ENCODE peak calls at places on chromosomes 6 and 20, in eight cellular contexts. Z, D, X, R, S, Q, F and Y are unnamed samples.

GRCh38 chr6:39614393-39614792 is 110.8 kb downstream of the KIF6 start:
- DNase-seq in Q (no peak), X (no peak), R (no peak), F (no peak), Z (no peak), D (no peak), S (no peak), Y (no peak)

GRCh38 chr6:36334832-36335459 is 1.7 kb downstream of the BNIP5 start:
- DNase-seq in Q (no peak), S (no peak), F (no peak), X (no peak), Z (no peak), R (no peak), D (no peak), Y (no peak)

GRCh38 chr6:19697744-19698290 is 139.4 kb upstream of the ID4 start:
- DNase-seq in F (no peak), X (no peak), S (no peak), D (no peak), Q (no peak), R (no peak), Z (no peak), Y (no peak)

GRCh38 chr6:139250296-139251274 is 41.2 kb downstream of the TXLNB start:
- DNase-seq in F (peak), Z (peak), D (peak), R (peak), X (peak), S (peak), Q (no peak), Y (peak)

GRCh38 chr6:136643850-136644596 is 93.8 kb upstream of the MAP7 start:
- DNase-seq in R (peak), Q (peak), F (peak), X (peak), D (peak), Z (peak), S (peak), Y (peak)

GRCh38 chr6:165183496-165184140 is 125.8 kb downstream of the C6orf118 start:
- DNase-seq in F (no peak), R (no peak), Z (no peak), Q (no peak), S (no peak), X (no peak), D (no peak), Y (no peak)

GRCh38 chr6:80186082-80186481 is 79.6 kb downstream of the BCKDHB start:
- DNase-seq in S (no peak), D (no peak), X (no peak), F (no peak), Z (no peak), Q (no peak), R (no peak), Y (no peak)

GRCh38 chr6:29753309-29753644 is 30.0 kb downstream of the HLA-F start:
- DNase-seq in F (no peak), S (no peak), Q (no peak), D (no peak), Z (no peak), X (no peak), R (no peak), Y (no peak)

GRCh38 chr6:11535801-11536230 is 1.7 kb upstream of the TMEM170B start:
- DNase-seq in F (no peak), Q (peak), S (no peak), D (peak), R (no peak), X (peak), Z (no peak), Y (no peak)

GRCh38 chr6:11537229-11538048 is at the start of gene TMEM170B:
- DNase-seq in R (peak), D (peak), Q (peak), S (peak), X (peak), Z (peak), F (peak), Y (peak)

GRCh38 chr6:11538799-11539468 is 1.4 kb downstream of the TMEM170B start:
- DNase-seq in Q (no peak), Z (no peak), S (no peak), F (no peak), R (no peak), X (no peak), D (no peak), Y (no peak)

GRCh38 chr6:11536795-11537194 is 754 bp upstream of the TMEM170B start:
- DNase-seq in D (peak), Q (no peak), S (no peak), X (no peak), Z (no peak), F (peak), R (no peak), Y (no peak)

DNA sequence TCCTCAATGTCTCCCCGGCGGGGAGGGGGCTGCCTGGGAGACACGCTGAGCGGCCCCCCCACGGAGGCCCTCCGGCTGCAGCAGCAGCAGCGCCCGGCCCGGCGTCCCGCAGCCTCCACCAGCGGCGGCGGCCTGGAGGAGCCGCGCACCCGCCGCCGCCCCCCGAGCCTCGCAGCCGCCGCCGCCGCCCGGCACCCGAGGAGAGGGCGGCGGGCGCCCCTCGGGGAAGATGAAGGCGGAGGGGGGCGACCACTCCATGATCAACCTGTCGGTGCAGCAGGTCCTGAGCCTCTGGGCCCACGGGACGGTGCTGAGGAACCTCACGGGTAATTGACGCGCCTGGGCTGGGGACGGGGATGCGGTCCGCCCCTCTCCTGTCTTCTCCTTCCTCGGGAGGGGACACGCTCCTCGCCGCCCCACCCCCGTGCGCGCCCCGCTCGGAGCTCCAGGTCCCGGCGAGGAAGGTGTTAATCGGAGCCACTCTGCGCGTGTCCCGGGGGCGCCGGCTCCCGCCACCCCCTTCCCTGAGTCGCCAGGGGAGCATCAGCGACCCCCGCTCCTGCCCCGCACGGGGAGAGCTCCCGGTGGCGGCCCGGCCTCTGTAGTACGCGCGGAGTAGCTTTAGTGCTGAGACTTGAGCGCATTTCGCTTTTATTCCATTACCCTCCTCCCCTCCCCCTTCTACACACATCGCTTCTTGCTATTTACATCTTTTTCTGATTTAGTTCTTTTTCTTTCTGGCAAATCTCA is 675 bp downstream of the TMEM170B start:
- DNase-seq in F (peak), Q (peak), S (peak), D (peak), R (no peak), Z (peak), X (no peak), Y (no peak)
- H3K27ac ChIP-seq in F (peak), Q (peak), S (peak), D (no peak), R (peak), Z (peak), X (no peak), Y (peak)

GRCh38 chr6:44135173-44135748 is 7.9 kb downstream of the TMEM63B start:
- DNase-seq in S (no peak), D (no peak), X (no peak), F (no peak), Z (no peak), R (no peak), Q (no peak), Y (no peak)
- H3K27ac ChIP-seq in S (no peak), D (peak), X (peak), F (no peak), Z (no peak), R (peak), Q (no peak), Y (no peak)

DNA sequence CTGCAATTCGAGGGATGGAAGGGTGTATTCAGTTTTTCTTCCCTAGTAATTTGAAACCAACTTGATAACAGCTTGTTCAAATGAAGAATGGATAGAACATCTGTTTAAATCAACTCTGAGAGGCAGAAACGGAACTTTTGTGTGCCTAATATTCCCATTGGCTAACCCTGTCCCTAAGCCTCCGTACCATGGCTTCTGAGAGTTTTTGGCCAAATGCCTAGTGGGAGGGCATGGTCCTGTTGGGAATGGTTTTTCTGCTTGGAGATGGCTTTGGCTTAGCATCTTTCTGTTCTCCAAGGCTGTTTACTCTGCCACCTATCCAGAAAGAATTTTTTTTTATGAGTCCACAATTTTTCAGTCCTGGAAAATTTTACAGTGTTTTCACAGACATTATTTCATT is 126.7 kb upstream of the MLIP start:
- DNase-seq in D (no peak), Z (no peak), F (no peak), R (no peak), S (no peak), Q (no peak), X (no peak), Y (no peak)
- H3K27ac ChIP-seq in D (no peak), Z (no peak), F (no peak), R (no peak), S (no peak), Q (no peak), X (no peak), Y (no peak)

GRCh38 chr6:16128759-16129622 is at the start of gene MYLIP:
- DNase-seq in R (peak), X (peak), D (peak), S (peak), Q (peak), Z (peak), F (peak), Y (peak)

GRCh38 chr6:16132909-16133308 is 4.0 kb downstream of the MYLIP start:
- DNase-seq in X (no peak), Q (no peak), S (no peak), F (no peak), D (no peak), Z (no peak), R (no peak), Y (no peak)

GRCh38 chr6:16130932-16131387 is 2.1 kb downstream of the MYLIP start:
- DNase-seq in Q (peak), F (peak), Z (no peak), R (no peak), X (peak), D (peak), S (no peak), Y (no peak)

GRCh38 chr6:16129623-16130243 is 847 bp downstream of the MYLIP start:
- DNase-seq in S (peak), D (peak), Q (no peak), R (no peak), Z (no peak), F (no peak), X (peak), Y (peak)

GRCh38 chr6:16130437-16130891 is 1.6 kb downstream of the MYLIP start:
- DNase-seq in F (no peak), S (no peak), D (peak), Z (no peak), X (peak), R (no peak), Q (no peak), Y (no peak)
- H3K27ac ChIP-seq in F (peak), S (peak), D (peak), Z (peak), X (no peak), R (peak), Q (peak), Y (peak)

GRCh38 chr6:151279891-151280290 is 40.1 kb downstream of the AKAP12 start:
- DNase-seq in F (no peak), R (no peak), D (no peak), Z (no peak), X (no peak), S (no peak), Q (no peak), Y (no peak)

GRCh38 chr6:151285121-151285520 is 45.4 kb downstream of the AKAP12 start:
- DNase-seq in Z (no peak), R (no peak), Q (no peak), X (no peak), F (no peak), D (no peak), S (no peak), Y (no peak)

GRCh38 chr6:151284431-151285060 is 44.8 kb downstream of the AKAP12 start:
- DNase-seq in Z (no peak), X (no peak), D (no peak), R (no peak), F (no peak), Q (no peak), S (no peak), Y (no peak)

GRCh38 chr6:151286192-151286591 is 46.4 kb downstream of the AKAP12 start:
- DNase-seq in F (no peak), Q (no peak), R (no peak), Z (no peak), S (no peak), X (no peak), D (no peak), Y (no peak)

GRCh38 chr6:151284012-151284411 is 44.2 kb downstream of the AKAP12 start:
- DNase-seq in R (no peak), F (no peak), Q (no peak), Z (no peak), S (no peak), X (peak), D (no peak), Y (no peak)
- H3K27ac ChIP-seq in R (no peak), F (no peak), Q (no peak), Z (no peak), S (no peak), X (no peak), D (no peak), Y (no peak)

DNA sequence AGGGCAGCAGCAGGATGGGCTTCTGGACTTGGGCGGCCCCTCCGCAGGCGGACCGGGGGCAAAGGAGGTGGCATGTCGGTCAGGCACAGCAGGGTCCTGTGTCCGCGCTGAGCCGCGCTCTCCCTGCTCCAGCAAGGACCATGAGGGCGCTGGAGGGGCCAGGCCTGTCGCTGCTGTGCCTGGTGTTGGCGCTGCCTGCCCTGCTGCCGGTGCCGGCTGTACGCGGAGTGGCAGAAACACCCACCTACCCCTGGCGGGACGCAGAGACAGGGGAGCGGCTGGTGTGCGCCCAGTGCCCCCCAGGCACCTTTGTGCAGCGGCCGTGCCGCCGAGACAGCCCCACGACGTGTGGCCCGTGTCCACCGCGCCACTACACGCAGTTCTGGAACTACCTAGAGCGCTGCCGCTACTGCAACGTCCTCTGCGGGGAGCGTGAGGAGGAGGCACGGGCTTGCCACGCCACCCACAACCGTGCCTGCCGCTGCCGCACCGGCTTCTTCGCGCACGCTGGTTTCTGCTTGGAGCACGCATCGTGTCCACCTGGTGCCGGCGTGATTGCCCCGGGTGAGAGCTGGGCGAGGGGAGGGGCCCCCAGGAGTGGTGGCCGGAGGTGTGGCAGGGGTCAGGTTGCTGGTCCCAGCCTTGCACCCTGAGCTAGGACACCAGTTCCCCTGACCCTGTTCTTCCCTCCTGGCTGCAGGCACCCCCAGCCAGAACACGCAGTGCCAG is at the start of gene TNFRSF6B:
- DNase-seq in Z (peak), X (no peak), D (peak), F (no peak), R (no peak), Q (no peak), S (no peak), Y (no peak)
- H3K27ac ChIP-seq in Z (no peak), X (peak), D (no peak), F (peak), R (peak), Q (peak), S (no peak), Y (no peak)

GRCh38 chr6:17705428-17705777 is 1.3 kb downstream of the NUP153 start:
- DNase-seq in R (no peak), X (peak), Q (peak), D (peak), Z (no peak), F (no peak), S (no peak), Y (no peak)

GRCh38 chr6:17706580-17707370 is at the start of gene NUP153:
- DNase-seq in S (peak), D (peak), Z (peak), F (peak), X (peak), R (peak), Q (peak), Y (peak)

GRCh38 chr6:17700421-17701416 is 6.0 kb downstream of the NUP153 start:
- DNase-seq in S (no peak), F (no peak), X (no peak), Z (no peak), D (no peak), Q (no peak), R (no peak), Y (no peak)

GRCh38 chr6:17705778-17706579 is 746 bp downstream of the NUP153 start:
- DNase-seq in R (no peak), X (peak), F (peak), D (peak), S (peak), Z (peak), Q (peak), Y (peak)

GRCh38 chr6:17703256-17703694 is 3.5 kb downstream of the NUP153 start:
- DNase-seq in Q (peak), X (peak), Z (no peak), D (no peak), R (no peak), S (no peak), F (no peak), Y (no peak)
- H3K27ac ChIP-seq in Q (peak), X (peak), Z (peak), D (no peak), R (no peak), S (no peak), F (no peak), Y (no peak)

GRCh38 chr6:30776361-30777223 is 32.2 kb upstream of the IER3 start:
- DNase-seq in Q (no peak), D (no peak), S (no peak), Z (no peak), R (no peak), X (no peak), F (no peak), Y (no peak)
- H3K27ac ChIP-seq in Q (no peak), D (no peak), S (no peak), Z (no peak), R (no peak), X (peak), F (no peak), Y (no peak)

GRCh38 chr6:25280617-25280990 is 1.4 kb downstream of the CARMIL1 start:
- DNase-seq in F (peak), X (no peak), Z (no peak), S (no peak), R (no peak), Q (no peak), D (peak), Y (no peak)
- H3K27ac ChIP-seq in F (peak), X (peak), Z (no peak), S (no peak), R (no peak), Q (peak), D (peak), Y (no peak)

DNA sequence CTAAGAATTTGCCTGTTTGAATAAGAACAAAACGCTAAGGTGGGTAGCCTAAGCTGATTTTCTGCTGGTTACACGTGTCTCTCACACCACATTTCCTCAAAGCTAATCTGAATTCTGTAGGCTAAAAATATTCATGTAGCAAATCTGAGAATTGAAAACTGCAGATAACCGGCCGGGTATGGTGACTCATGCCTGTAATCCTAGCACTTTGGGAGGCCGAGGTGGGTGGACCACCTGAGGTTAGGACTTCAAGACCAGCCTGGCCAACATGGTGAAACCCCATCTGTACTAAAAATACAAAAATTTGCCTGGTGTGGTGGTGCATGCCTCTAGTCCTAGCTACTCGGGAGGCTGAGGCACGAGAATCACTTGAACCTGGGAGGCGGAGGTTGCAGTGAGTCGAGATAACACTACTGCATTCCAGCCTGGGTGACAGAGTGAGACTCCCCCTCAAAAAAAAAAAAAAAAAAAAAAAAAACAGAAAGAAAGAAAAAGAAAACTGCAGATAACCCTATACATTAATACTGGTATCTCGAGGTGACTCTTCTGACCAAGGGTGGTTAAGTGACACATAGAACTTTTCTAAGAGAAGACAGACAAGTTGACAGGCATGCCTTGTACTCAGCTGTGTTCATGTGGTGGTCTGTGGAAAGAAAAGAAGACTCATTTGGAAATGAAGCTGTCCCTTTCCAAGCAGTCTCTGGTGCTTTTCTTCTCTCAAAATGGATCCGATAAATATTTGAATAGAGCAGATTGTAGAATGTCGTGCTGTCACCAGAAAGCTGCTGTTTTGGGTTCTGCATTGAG is 24.7 kb upstream of the ASXL1 start:
- DNase-seq in F (no peak), S (no peak), R (no peak), D (no peak), Z (no peak), X (no peak), Q (no peak), Y (no peak)
- H3K27ac ChIP-seq in F (no peak), S (no peak), R (peak), D (peak), Z (peak), X (no peak), Q (no peak), Y (no peak)